ENCODE peak calls at places on chromosome 11, in seven cellular contexts. One of them, this sample, is unnamed.

GRCh38 chr11:6655020-6655789 is 404 bp downstream of the DCHS1 start:
- DNase-seq in K562: no peak
- DNase-seq in GM12892: no peak
- DNase-seq in GM12878: no peak
- DNase-seq in HepG2: no peak
- DNase-seq in SK-N-SH: peak
- DNase-seq in H1: no peak
- DNase-seq in this sample: no peak

GRCh38 chr11:84833488-84834086 is 793.6 kb downstream of the DLG2 start:
- DNase-seq in GM12892: no peak
- DNase-seq in HepG2: no peak
- DNase-seq in K562: no peak
- DNase-seq in GM12878: no peak
- DNase-seq in H1: no peak
- DNase-seq in SK-N-SH: no peak
- DNase-seq in this sample: no peak

GRCh38 chr11:78708388-78708787 is 133.7 kb upstream of the NARS2 start:
- DNase-seq in SK-N-SH: no peak
- DNase-seq in GM12892: no peak
- DNase-seq in K562: no peak
- DNase-seq in HepG2: no peak
- DNase-seq in GM12878: no peak
- DNase-seq in H1: no peak
- DNase-seq in this sample: no peak

GRCh38 chr11:130872961-130873360 is 43.3 kb downstream of the SNX19 start:
- DNase-seq in H1: no peak
- DNase-seq in GM12878: no peak
- DNase-seq in HepG2: no peak
- DNase-seq in K562: no peak
- DNase-seq in GM12892: no peak
- DNase-seq in SK-N-SH: no peak
- DNase-seq in this sample: no peak

GRCh38 chr11:68682531-68682931 is 1.8 kb upstream of the GAL start:
- DNase-seq in GM12878: no peak
- DNase-seq in H1: no peak
- DNase-seq in GM12892: no peak
- DNase-seq in SK-N-SH: no peak
- DNase-seq in HepG2: no peak
- DNase-seq in K562: no peak
- DNase-seq in this sample: no peak

GRCh38 chr11:47467372-47467771 is 18.4 kb upstream of the RAPSN start:
- DNase-seq in H1: no peak
- DNase-seq in K562: no peak
- DNase-seq in GM12892: no peak
- DNase-seq in SK-N-SH: no peak
- DNase-seq in HepG2: no peak
- DNase-seq in GM12878: no peak
- DNase-seq in this sample: no peak

GRCh38 chr11:30789270-30789669 is 203.1 kb upstream of the MPPED2 start:
- DNase-seq in H1: no peak
- DNase-seq in SK-N-SH: no peak
- DNase-seq in K562: no peak
- DNase-seq in GM12878: no peak
- DNase-seq in HepG2: no peak
- DNase-seq in GM12892: no peak
- DNase-seq in this sample: no peak

GRCh38 chr11:101510608-101511007 is 73.2 kb downstream of the TRPC6 start:
- DNase-seq in SK-N-SH: no peak
- DNase-seq in K562: no peak
- DNase-seq in H1: no peak
- DNase-seq in GM12878: no peak
- DNase-seq in GM12892: no peak
- DNase-seq in HepG2: no peak
- DNase-seq in this sample: no peak

GRCh38 chr11:61062181-61062955 is 39.9 kb upstream of the CD5 start:
- DNase-seq in SK-N-SH: no peak
- DNase-seq in GM12892: no peak
- DNase-seq in K562: no peak
- DNase-seq in H1: no peak
- DNase-seq in HepG2: no peak
- DNase-seq in GM12878: no peak
- DNase-seq in this sample: no peak

GRCh38 chr11:96486890-96487633 is 97.2 kb downstream of the JRKL start:
- DNase-seq in H1: no peak
- DNase-seq in K562: peak
- DNase-seq in SK-N-SH: no peak
- DNase-seq in GM12892: no peak
- DNase-seq in GM12878: no peak
- DNase-seq in HepG2: peak
- DNase-seq in this sample: no peak

GRCh38 chr11:114551060-114551459 is 8.6 kb downstream of the NXPE1 start:
- DNase-seq in K562: no peak
- DNase-seq in HepG2: no peak
- DNase-seq in GM12878: no peak
- DNase-seq in SK-N-SH: no peak
- DNase-seq in GM12892: no peak
- DNase-seq in H1: no peak
- DNase-seq in this sample: no peak

GRCh38 chr11:114556135-114556534 is 3.5 kb downstream of the NXPE1 start:
- DNase-seq in H1: no peak
- DNase-seq in SK-N-SH: no peak
- DNase-seq in GM12892: no peak
- DNase-seq in HepG2: no peak
- DNase-seq in K562: no peak
- DNase-seq in GM12878: no peak
- DNase-seq in this sample: no peak

GRCh38 chr11:114553642-114554041 is 6.0 kb downstream of the NXPE1 start:
- DNase-seq in H1: no peak
- DNase-seq in HepG2: no peak
- DNase-seq in SK-N-SH: no peak
- DNase-seq in GM12892: no peak
- DNase-seq in GM12878: no peak
- DNase-seq in K562: no peak
- DNase-seq in this sample: no peak
- TF ChIP-seq TAF1 in H1: no peak
- TF ChIP-seq TAF1 in HepG2: no peak
- TF ChIP-seq TAF1 in SK-N-SH: no peak
- TF ChIP-seq TAF1 in GM12892: no peak
- TF ChIP-seq TAF1 in GM12878: no peak
- TF ChIP-seq TAF1 in K562: no peak
- TF ChIP-seq TAF1 in this sample: no peak

GRCh38 chr11:31921066-31921465 is 109.9 kb upstream of the PAX6 start:
- DNase-seq in HepG2: no peak
- DNase-seq in GM12892: no peak
- DNase-seq in GM12878: no peak
- DNase-seq in SK-N-SH: no peak
- DNase-seq in H1: no peak
- DNase-seq in K562: no peak
- DNase-seq in this sample: no peak
- TF ChIP-seq TAF1 in HepG2: no peak
- TF ChIP-seq TAF1 in GM12892: no peak
- TF ChIP-seq TAF1 in GM12878: no peak
- TF ChIP-seq TAF1 in SK-N-SH: no peak
- TF ChIP-seq TAF1 in H1: no peak
- TF ChIP-seq TAF1 in K562: no peak
- TF ChIP-seq TAF1 in this sample: no peak

DNA sequence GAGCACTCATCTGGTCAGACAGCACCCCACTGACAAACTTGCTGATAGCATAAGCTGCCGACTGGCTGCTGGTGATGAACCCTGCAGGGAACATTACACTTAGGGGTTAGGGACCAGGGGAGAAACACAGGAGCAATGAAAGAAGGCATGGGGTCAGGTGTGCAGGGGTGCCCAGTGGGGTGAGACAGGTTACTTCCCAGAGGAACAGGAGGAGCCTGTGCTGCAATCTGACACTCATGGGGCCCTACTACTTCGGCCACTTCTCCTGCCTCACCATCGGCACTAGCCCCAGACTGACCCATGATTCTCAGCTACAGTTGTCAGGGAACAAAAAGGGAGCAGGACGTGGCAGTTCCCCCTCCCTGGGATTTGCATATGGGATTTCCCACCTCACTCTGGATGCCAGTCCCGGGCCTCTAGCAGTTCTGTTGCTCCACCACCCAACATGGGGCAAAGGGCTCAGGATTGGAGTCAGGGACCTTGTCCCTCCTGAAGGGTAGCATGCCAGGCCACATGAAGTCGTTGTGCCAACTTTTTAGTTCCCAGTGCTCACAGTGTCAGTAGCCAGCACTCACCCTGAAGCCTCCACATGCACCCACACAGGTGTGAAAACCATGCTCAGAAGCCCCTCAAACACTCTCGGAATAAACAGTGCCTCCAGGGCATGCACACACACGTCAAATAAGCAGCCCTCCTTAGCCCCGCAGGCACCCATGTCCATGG is 2.2 kb downstream of the SLC37A4 start:
- DNase-seq in GM12878: no peak
- DNase-seq in H1: no peak
- DNase-seq in HepG2: no peak
- DNase-seq in GM12892: no peak
- DNase-seq in K562: no peak
- DNase-seq in SK-N-SH: no peak
- DNase-seq in this sample: no peak
- TF ChIP-seq TAF1 in GM12878: no peak
- TF ChIP-seq TAF1 in H1: no peak
- TF ChIP-seq TAF1 in HepG2: no peak
- TF ChIP-seq TAF1 in GM12892: no peak
- TF ChIP-seq TAF1 in K562: no peak
- TF ChIP-seq TAF1 in SK-N-SH: no peak
- TF ChIP-seq TAF1 in this sample: no peak

DNA sequence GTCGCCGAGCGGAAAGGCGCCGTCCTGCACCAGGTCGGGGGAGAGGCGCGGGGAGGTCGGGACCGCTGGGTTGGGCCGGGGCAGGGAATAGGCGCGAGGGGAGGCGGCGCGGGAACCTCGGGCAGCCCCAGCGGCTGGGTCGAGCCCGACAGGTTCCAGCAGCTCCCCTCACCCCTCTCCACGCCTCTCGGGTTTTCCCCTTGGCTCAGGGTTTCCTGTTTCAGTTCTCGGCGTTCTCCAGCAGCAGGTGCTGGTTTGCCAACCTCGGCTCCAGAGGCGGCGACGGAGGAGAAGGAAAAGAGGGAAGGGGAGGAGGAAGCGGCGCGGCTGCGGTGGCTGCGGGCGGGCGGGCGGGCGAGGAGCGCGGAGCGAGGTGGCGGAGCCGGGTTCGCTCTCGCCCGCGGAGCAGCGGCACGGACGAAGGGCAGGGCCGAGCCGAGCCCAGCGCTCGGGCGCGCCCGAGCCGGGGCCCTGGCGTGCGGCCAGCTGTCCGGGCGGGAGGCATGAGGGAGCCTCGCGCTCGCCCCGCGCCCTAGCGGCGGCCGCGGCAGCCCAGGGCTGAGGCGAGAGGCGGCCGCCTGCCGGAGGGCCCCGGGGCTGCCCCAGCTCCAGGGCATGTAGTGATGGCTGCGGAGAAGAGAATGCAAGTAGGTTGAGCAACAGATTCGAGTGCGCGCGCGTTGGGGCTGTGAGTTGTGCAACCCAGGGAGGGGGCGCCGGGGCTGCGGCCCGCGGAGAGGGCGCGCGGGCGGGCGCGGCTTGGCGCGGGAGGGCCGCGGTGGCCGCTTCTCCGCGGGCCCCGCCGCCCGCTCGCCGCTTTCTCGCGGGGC is at the start of gene ZC3H12C:
- DNase-seq in K562: peak
- DNase-seq in GM12878: no peak
- DNase-seq in SK-N-SH: peak
- DNase-seq in HepG2: peak
- DNase-seq in GM12892: peak
- DNase-seq in H1: peak
- DNase-seq in this sample: peak
- TF ChIP-seq TAF1 in K562: peak
- TF ChIP-seq TAF1 in GM12878: peak
- TF ChIP-seq TAF1 in SK-N-SH: peak
- TF ChIP-seq TAF1 in HepG2: peak
- TF ChIP-seq TAF1 in GM12892: peak
- TF ChIP-seq TAF1 in H1: peak
- TF ChIP-seq TAF1 in this sample: peak

GRCh38 chr11:15965562-15966250 is 390.6 kb downstream of the SOX6 start:
- DNase-seq in GM12892: no peak
- DNase-seq in K562: no peak
- DNase-seq in GM12878: no peak
- DNase-seq in SK-N-SH: no peak
- DNase-seq in H1: no peak
- DNase-seq in HepG2: no peak
- DNase-seq in this sample: no peak
- TF ChIP-seq TAF1 in GM12892: no peak
- TF ChIP-seq TAF1 in K562: no peak
- TF ChIP-seq TAF1 in GM12878: no peak
- TF ChIP-seq TAF1 in SK-N-SH: no peak
- TF ChIP-seq TAF1 in H1: no peak
- TF ChIP-seq TAF1 in HepG2: no peak
- TF ChIP-seq TAF1 in this sample: no peak

This sample was measured in GM12891.